ENCODE peak calls at places on chromosomes 6 and 20, in four cellular contexts. A is stimulated activated CD4-positive, alpha-beta T cell treated with anti-CD3 and anti-CD28 coated beads, Interleukin-1b, Interleukin-23, amount 100 ng/mL, for 1 hour; Z is naive thymus-derived CD4-positive, alpha-beta T cell; J is activated effector memory CD4-positive, alpha-beta T cell treated with anti-CD3 and anti-CD28 coated beads, Interleukin-2, amount 50 U/mL, for 16 hours. U is an unnamed sample.

GRCh38 chr6:149615805-149616204 is 32.7 kb downstream of the KATNA1 start:
- DNase-seq in Z (no peak), A (no peak), J (no peak), U (no peak)

GRCh38 chr20:36808317-36809257 is 35.0 kb upstream of the DSN1 start:
- DNase-seq in Z (peak), A (peak), J (peak), U (peak)

GRCh38 chr20:3797592-3798404 is 1.7 kb downstream of the CDC25B start:
- DNase-seq in J (peak), Z (no peak), A (no peak), U (no peak)

GRCh38 chr6:43436577-43437282 is 9.4 kb downstream of the ABCC10 start:
- DNase-seq in A (no peak), Z (no peak), J (no peak), U (peak)

GRCh38 chr20:8583209-8584106 is 451.4 kb downstream of the PLCB1 start:
- DNase-seq in A (no peak), Z (no peak), J (no peak), U (peak)

GRCh38 chr6:42138630-42139619 is 3.5 kb downstream of the C6orf132 start:
- DNase-seq in J (no peak), A (no peak), Z (no peak), U (peak)

GRCh38 chr6:53894086-53894485 is 99.3 kb downstream of the LRRC1 start:
- DNase-seq in J (peak), A (no peak), Z (no peak), U (no peak)

GRCh38 chr20:13008761-13009681 is at the start of gene SPTLC3:
- DNase-seq in J (no peak), A (no peak), Z (no peak), U (peak)

GRCh38 chr6:14354919-14355572 is 237.5 kb downstream of the CD83 start:
- DNase-seq in A (no peak), Z (no peak), J (no peak), U (no peak)

GRCh38 chr6:149566372-149567193 is at the start of gene GINM1:
- DNase-seq in A (no peak), Z (peak), J (peak), U (peak)

GRCh38 chr20:46031701-46032254 is 2.8 kb downstream of the SLC12A5 start:
- DNase-seq in A (no peak), Z (no peak), J (no peak), U (peak)

GRCh38 chr20:568865-569415 is 25.4 kb upstream of the CSNK2A1 start:
- DNase-seq in A (no peak), J (no peak), Z (no peak), U (no peak)

GRCh38 chr20:37968726-37969401 is 64.4 kb downstream of the TTI1 start:
- DNase-seq in A (no peak), Z (no peak), J (no peak), U (no peak)

GRCh38 chr6:168695701-168696100 is 254.7 kb downstream of the SMOC2 start:
- DNase-seq in J (no peak), Z (no peak), A (no peak), U (no peak)

GRCh38 chr6:19289408-19289967 is 547.7 kb upstream of the ID4 start:
- DNase-seq in J (no peak), A (no peak), Z (no peak), U (no peak)

GRCh38 chr6:36713846-36714245 is 16.2 kb downstream of the RAB44 start:
- DNase-seq in Z (no peak), J (peak), A (no peak), U (no peak)

GRCh38 chr20:19783966-19784401 is 25.9 kb downstream of the RIN2 start:
- DNase-seq in A (no peak), Z (no peak), J (no peak), U (peak)

GRCh38 chr20:53959849-53960585 is 110.4 kb downstream of the BCAS1 start:
- DNase-seq in A (no peak), J (no peak), Z (no peak), U (no peak)

GRCh38 chr6:3402310-3403243 is 54.3 kb downstream of the SLC22A23 start:
- DNase-seq in A (no peak), Z (no peak), J (no peak), U (no peak)

GRCh38 chr6:169666441-169666840 is 35.4 kb downstream of the WDR27 start:
- DNase-seq in A (no peak), Z (no peak), J (no peak), U (no peak)

GRCh38 chr6:129029778-129030177 is 146.8 kb downstream of the LAMA2 start:
- DNase-seq in A (no peak), J (no peak), Z (no peak), U (no peak)

GRCh38 chr20:49724637-49725606 is 11.2 kb upstream of the B4GALT5 start:
- DNase-seq in Z (no peak), A (no peak), J (peak), U (no peak)

GRCh38 chr6:160991411-160992322 is at the start of gene MAP3K4:
- DNase-seq in Z (peak), A (peak), J (peak), U (peak)

GRCh38 chr20:19890358-19891117 is 126.6 kb upstream of the NAA20 start:
- DNase-seq in J (no peak), A (no peak), Z (no peak), U (no peak)

GRCh38 chr6:36033935-36034334 is 6.3 kb downstream of the MAPK14 start:
- DNase-seq in Z (no peak), A (no peak), J (no peak), U (no peak)

GRCh38 chr6:132934496-132934895 is 120.1 kb downstream of the RPS12 start:
- DNase-seq in J (no peak), A (no peak), Z (no peak), U (no peak)

GRCh38 chr6:5850848-5851255 is 155.9 kb downstream of the NRN1 start:
- DNase-seq in A (no peak), Z (no peak), J (no peak), U (no peak)

GRCh38 chr6:16338577-16339262 is 100.3 kb downstream of the GMPR start:
- DNase-seq in Z (no peak), J (no peak), A (no peak), U (peak)

GRCh38 chr6:131510094-131510493 is 62.9 kb upstream of the ARG1 start:
- DNase-seq in Z (no peak), A (no peak), J (no peak), U (no peak)

GRCh38 chr6:151005896-151006632 is 140.6 kb downstream of the MTHFD1L start:
- DNase-seq in J (no peak), Z (no peak), A (no peak), U (no peak)

GRCh38 chr20:34736106-34736505 is 32.0 kb downstream of the TP53INP2 start:
- DNase-seq in A (no peak), Z (no peak), J (no peak), U (no peak)

GRCh38 chr6:158654960-158655485 is 5.2 kb downstream of the SYTL3 start:
- DNase-seq in Z (no peak), A (no peak), J (no peak), U (no peak)

GRCh38 chr20:43925786-43926185 is 11.1 kb downstream of the TOX2 start:
- DNase-seq in Z (no peak), J (no peak), A (no peak), U (no peak)

GRCh38 chr20:54488442-54488841 is 13.0 kb downstream of the DOK5 start:
- DNase-seq in J (no peak), A (no peak), Z (no peak), U (no peak)

GRCh38 chr6:57435475-57436163 is 118.2 kb downstream of the PRIM2 start:
- DNase-seq in J (no peak), Z (no peak), A (no peak), U (no peak)

GRCh38 chr6:66675906-66676305 is 968.9 kb upstream of the EYS start:
- DNase-seq in J (no peak), Z (no peak), A (no peak), U (no peak)

GRCh38 chr20:18005170-18005989 is 36.6 kb downstream of the MGME1 start:
- DNase-seq in Z (no peak), A (no peak), J (peak), U (no peak)

GRCh38 chr6:151317995-151318365 is 73.4 kb downstream of the ZBTB2 start:
- DNase-seq in Z (no peak), J (no peak), A (no peak), U (no peak)

GRCh38 chr6:155309150-155309549 is 5.1 kb downstream of the TFB1M start:
- DNase-seq in Z (no peak), J (no peak), A (no peak), U (no peak)

GRCh38 chr6:89082439-89082838 is 1.9 kb downstream of the PNRC1 start:
- DNase-seq in A (no peak), Z (no peak), J (no peak), U (peak)

U was measured in ACHN.